ENCODE peak calls at places on chromosomes 7 and 10, in six cellular contexts. O is immature natural killer cell; J is stimulated activated CD8-positive, alpha-beta memory T cell treated with anti-CD3 and anti-CD28 coated beads, Interleukin-4, amount 100 ng/mL, for 4 hours; V is fibroblast of the conjunctiva; H is WTC11; G is endodermal cell. Q is an unnamed sample.
A peak's percentile ranks its signal among the peaks of the same experiment; 100 is the strongest.

GRCh38 chr7:13778967-13779366 is 210.5 kb downstream of the ETV1 start:
- DNase-seq in O (no peak), J (no peak), V (no peak), H (no peak), G (no peak), Q (peak; percentile 24)

GRCh38 chr10:44383749-44384600 is 922 bp downstream of the CXCL12 start:
- DNase-seq in O (no peak), J (no peak), V (no peak), H (no peak), G (peak; percentile 74), Q (peak; percentile 74)

GRCh38 chr10:130507461-130507860 is 371.3 kb downstream of the GLRX3 start:
- DNase-seq in O (no peak), J (no peak), V (no peak), H (no peak), G (no peak), Q (no peak)

GRCh38 chr10:3761916-3762708 is 22.9 kb downstream of the KLF6 start:
- DNase-seq in O (no peak), J (no peak), V (no peak), H (peak; percentile 36), G (peak; percentile 80), Q (no peak)

GRCh38 chr7:143934526-143935340 is at the start of gene OR2F2:
- DNase-seq in O (no peak), J (no peak), V (no peak), H (no peak), G (no peak), Q (no peak)

GRCh38 chr7:129843365-129843898 is 109.3 kb downstream of the UBE2H start:
- DNase-seq in O (no peak), J (no peak), V (no peak), H (peak; percentile 62), G (peak; percentile 82), Q (no peak)

GRCh38 chr7:42380411-42380810 is 143.4 kb upstream of the GLI3 start:
- DNase-seq in O (no peak), J (no peak), V (peak; percentile 16), H (no peak), G (no peak), Q (peak; percentile 18)

GRCh38 chr10:46550076-46550790 is 6.2 kb downstream of the GPRIN2 start:
- DNase-seq in O (no peak), J (no peak), V (no peak), H (peak; percentile 10), G (peak; percentile 43), Q (no peak)

GRCh38 chr10:118792501-118792900 is 37.7 kb upstream of the CACUL1 start:
- DNase-seq in O (no peak), J (no peak), V (peak; percentile 38), H (no peak), G (no peak), Q (peak; percentile 62)

GRCh38 chr7:51318886-51319579 is 2.4 kb upstream of the COBL start:
- DNase-seq in O (no peak), J (no peak), V (no peak), H (no peak), G (peak; percentile 67), Q (no peak)

GRCh38 chr10:124827474-124827873 is 25.9 kb downstream of the ABRAXAS2 start:
- DNase-seq in O (peak; percentile 7), J (no peak), V (peak; percentile 1), H (no peak), G (no peak), Q (peak; percentile 18)

GRCh38 chr7:149753370-149754233 is 19.8 kb downstream of the ZNF467 start:
- DNase-seq in O (no peak), J (no peak), V (no peak), H (peak; percentile 79), G (peak; percentile 91), Q (no peak)

GRCh38 chr10:7986851-7987250 is 67.6 kb upstream of the GATA3 start:
- DNase-seq in O (no peak), J (no peak), V (peak; percentile 1), H (no peak), G (no peak), Q (no peak)

GRCh38 chr7:153091477-153091876 is 331.9 kb downstream of the ACTR3B start:
- DNase-seq in O (no peak), J (no peak), V (no peak), H (no peak), G (no peak), Q (peak; percentile 7)

GRCh38 chr10:50417906-50418697 is 166.8 kb upstream of the ASAH2 start:
- DNase-seq in O (peak; percentile 21), J (no peak), V (peak; percentile 84), H (peak; percentile 73), G (peak; percentile 87), Q (peak; percentile 92)

GRCh38 chr7:139830292-139830691 is 1.2 kb downstream of the TBXAS1 start:
- DNase-seq in O (no peak), J (no peak), V (no peak), H (no peak), G (no peak), Q (no peak)

GRCh38 chr7:36507868-36508440 is 118.3 kb downstream of the ANLN start:
- DNase-seq in O (no peak), J (no peak), V (no peak), H (no peak), G (no peak), Q (no peak)

GRCh38 chr7:2725178-2726105 is 37.4 kb downstream of the AMZ1 start:
- DNase-seq in O (no peak), J (no peak), V (no peak), H (peak; percentile 7), G (peak; percentile 38), Q (no peak)

GRCh38 chr10:119235381-119235780 is 28.0 kb downstream of the GRK5 start:
- DNase-seq in O (no peak), J (no peak), V (no peak), H (no peak), G (no peak), Q (peak; percentile 57)

GRCh38 chr7:80923211-80923612 is 4.4 kb upstream of the SEMA3C start:
- DNase-seq in O (no peak), J (no peak), V (no peak), H (no peak), G (no peak), Q (no peak)

GRCh38 chr10:3898821-3899220 is 113.8 kb upstream of the KLF6 start:
- DNase-seq in O (no peak), J (no peak), V (no peak), H (no peak), G (no peak), Q (no peak)

GRCh38 chr10:110409488-110409887 is 88.2 kb upstream of the DUSP5 start:
- DNase-seq in O (no peak), J (no peak), V (no peak), H (no peak), G (no peak), Q (no peak)

GRCh38 chr7:95213148-95213547 is 111.2 kb downstream of the PON1 start:
- DNase-seq in O (no peak), J (no peak), V (no peak), H (no peak), G (no peak), Q (no peak)

GRCh38 chr7:129433823-129434171 is 435 bp upstream of the STRIP2 start:
- DNase-seq in O (no peak), J (no peak), V (no peak), H (peak; percentile 74), G (no peak), Q (no peak)

GRCh38 chr7:41993173-41993867 is 243.7 kb downstream of the GLI3 start:
- DNase-seq in O (no peak), J (no peak), V (peak; percentile 56), H (no peak), G (no peak), Q (no peak)

GRCh38 chr7:140322759-140323158 is 75.6 kb downstream of the SLC37A3 start:
- DNase-seq in O (no peak), J (no peak), V (no peak), H (no peak), G (peak; percentile 65), Q (no peak)

GRCh38 chr7:2530076-2530967 is 10.7 kb downstream of the LFNG start:
- DNase-seq in O (peak; percentile 83), J (no peak), V (no peak), H (no peak), G (no peak), Q (no peak)

GRCh38 chr7:97003262-97004236 is 1.8 kb upstream of the DLX6 start:
- DNase-seq in O (no peak), J (no peak), V (no peak), H (no peak), G (peak; percentile 72), Q (no peak)

GRCh38 chr10:5396545-5396944 is 8.1 kb downstream of the TUBAL3 start:
- DNase-seq in O (no peak), J (no peak), V (no peak), H (no peak), G (no peak), Q (no peak)

Q was measured in myocyte.